ENCODE peak calls at places on chromosomes 4 and X, in five cellular contexts. Y is foreskin keratinocyte, A is cardiac fibroblast, O is tibial artery, U is mucosa of descending colon. D is an unnamed sample.
A peak's percentile ranks its signal among the peaks of the same experiment; 100 is the strongest.

GRCh38 chrX:84188320-84188834 is 378 bp upstream of the RPS6KA6 start:
- DNase-seq in O (peak; percentile 37), Y (peak; percentile 9), U (peak; percentile 63), A (peak; percentile 64), D (peak; percentile 47)

GRCh38 chr4:118076958-118077766 is 42.9 kb downstream of the NDST3 start:
- DNase-seq in U (peak; percentile 40), Y (peak; percentile 22), O (no peak), A (peak; percentile 44), D (no peak)

GRCh38 chrX:3549442-3549875 is 164.0 kb downstream of the PRKX start:
- DNase-seq in Y (peak; percentile 22), O (no peak), A (peak; percentile 39), U (peak; percentile 1), D (no peak)

GRCh38 chr4:153233761-153234371 is 29.6 kb downstream of the TRIM2 start:
- DNase-seq in O (no peak), U (peak; percentile 51), A (peak; percentile 89), Y (peak; percentile 98), D (no peak)

GRCh38 chr4:170395773-170396172 is 306.0 kb upstream of the AADAT start:
- DNase-seq in A (no peak), Y (no peak), O (no peak), U (no peak), D (no peak)

GRCh38 chrX:44903107-44903506 is 30.1 kb downstream of the KDM6A start:
- DNase-seq in A (peak; percentile 34), U (no peak), O (no peak), Y (peak; percentile 75), D (no peak)

GRCh38 chrX:140503714-140504351 is 1.0 kb downstream of the SOX3 start:
- DNase-seq in U (peak; percentile 3), Y (no peak), O (no peak), A (peak; percentile 5), D (no peak)

GRCh38 chr4:128869801-128870509 is 60.5 kb downstream of the JADE1 start:
- DNase-seq in O (no peak), Y (no peak), U (no peak), A (no peak), D (no peak)

GRCh38 chrX:1403228-1403627 is 11.3 kb upstream of the SLC25A6 start:
- DNase-seq in U (no peak), O (no peak), A (no peak), Y (no peak), D (no peak)

GRCh38 chrX:106397788-106398538 is 213.8 kb upstream of the RADX start:
- DNase-seq in O (no peak), Y (peak; percentile 22), U (no peak), A (peak; percentile 32), D (no peak)

GRCh38 chrX:1139101-1139500 is 73.3 kb downstream of the CRLF2 start:
- DNase-seq in A (no peak), U (no peak), O (no peak), Y (no peak), D (no peak)

GRCh38 chrX:11531226-11531625 is 134.5 kb downstream of the ARHGAP6 start:
- DNase-seq in O (no peak), Y (no peak), A (peak; percentile 53), U (no peak), D (no peak)
- TF ChIP-seq CTCF in O (peak; percentile 53), Y (peak; percentile 48), A (peak; percentile 41), U (no peak), D (peak; percentile 17)

GRCh38 chrX:99301990-99302389 is 1108.1 kb downstream of the PCDH19 start:
- DNase-seq in A (peak; percentile 0), O (no peak), U (no peak), Y (peak; percentile 2), D (no peak)
- TF ChIP-seq CTCF in A (no peak), O (no peak), U (no peak), Y (peak; percentile 41), D (no peak)

GRCh38 chr4:129929984-129930383 is 834.0 kb downstream of the C4orf33 start:
- DNase-seq in O (no peak), Y (no peak), U (no peak), A (no peak), D (no peak)

GRCh38 chr4:129926936-129927335 is 831.0 kb downstream of the C4orf33 start:
- DNase-seq in O (no peak), Y (peak; percentile 7), U (no peak), A (no peak), D (no peak)

DNA sequence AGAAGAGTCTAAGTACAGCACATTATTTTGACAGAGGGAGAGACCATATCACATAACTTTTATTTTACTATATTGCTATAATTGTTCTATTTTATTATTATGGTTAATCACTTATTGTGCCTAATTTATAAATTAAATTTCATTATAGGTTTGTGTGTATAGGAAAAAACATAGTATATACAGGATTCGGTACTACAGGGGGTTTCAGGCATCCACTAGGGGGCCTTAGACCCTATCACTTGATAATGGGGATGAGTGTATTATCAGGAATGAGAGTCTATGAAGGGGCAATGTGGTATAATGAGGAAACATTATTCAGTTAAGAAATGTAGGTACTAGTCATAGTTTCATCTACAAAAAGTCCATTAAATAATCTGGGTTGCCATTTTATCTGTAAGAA is 833.1 kb downstream of the C4orf33 start:
- DNase-seq in O (no peak), A (no peak), Y (peak; percentile 8), U (no peak), D (no peak)
- TF ChIP-seq CTCF in O (no peak), A (no peak), Y (peak; percentile 49), U (no peak), D (no peak)

DNA sequence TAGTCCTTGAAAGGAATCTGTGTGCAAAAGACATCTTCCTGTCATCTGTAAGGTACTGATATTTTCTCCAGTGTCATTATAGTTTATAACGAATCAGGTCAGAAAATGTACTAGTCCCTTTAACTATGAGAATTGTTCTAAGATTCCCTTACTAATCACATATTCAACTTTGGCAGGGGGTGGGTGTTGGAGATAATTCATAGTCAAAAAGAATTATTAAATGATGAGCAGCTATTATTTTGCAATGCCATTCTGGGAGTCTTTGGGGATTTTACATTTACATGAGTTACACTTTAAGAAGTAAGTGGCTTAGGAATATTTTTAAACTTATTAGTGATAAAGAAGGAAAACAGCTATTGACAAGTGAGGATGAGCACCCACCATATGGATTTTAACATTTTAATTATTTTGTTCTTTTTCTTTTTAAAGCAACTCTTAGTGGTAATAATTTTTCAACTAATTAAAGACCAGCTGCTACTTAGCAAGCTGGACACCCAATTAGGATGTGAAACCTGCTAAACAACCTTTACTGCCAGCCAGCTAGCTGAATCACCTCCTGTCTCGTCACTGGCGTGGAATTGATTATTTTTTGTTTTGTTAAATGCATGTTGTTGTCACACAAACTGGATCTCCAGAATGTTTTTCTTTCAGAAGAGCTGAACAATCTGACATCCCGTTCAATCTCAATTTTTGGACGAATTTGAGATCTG is 219.3 kb downstream of the ARAP2 start:
- DNase-seq in O (no peak), Y (peak; percentile 76), U (no peak), A (no peak), D (no peak)
- TF ChIP-seq CTCF in O (no peak), Y (no peak), U (no peak), A (no peak), D (no peak)

GRCh38 chr4:95693594-95693993 is 144.8 kb upstream of the UNC5C start:
- DNase-seq in A (peak; percentile 49), Y (peak; percentile 62), U (no peak), O (no peak), D (no peak)
- TF ChIP-seq CTCF in A (peak; percentile 46), Y (peak; percentile 64), U (no peak), O (no peak), D (no peak)

DNA sequence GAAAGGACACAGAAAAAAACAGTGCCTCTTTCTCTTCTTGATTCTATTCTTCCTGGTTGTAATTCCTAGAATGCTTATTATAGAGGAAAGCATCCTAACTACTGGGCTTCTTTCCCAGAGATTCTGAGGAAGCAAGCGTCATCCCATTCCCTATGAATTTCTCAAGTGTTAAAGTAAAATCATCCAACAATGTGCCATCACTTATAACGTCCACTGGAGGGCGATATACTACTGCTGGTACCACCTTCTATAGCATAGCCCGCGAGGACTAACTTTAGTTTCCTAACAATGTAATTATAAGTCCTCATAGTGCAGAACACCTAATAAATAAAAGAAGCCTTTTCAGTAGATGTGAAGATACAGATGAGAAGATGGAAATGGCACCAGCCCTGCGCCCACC is 4.4 kb downstream of the CENPVL3 start:
- DNase-seq in A (peak; percentile 58), O (no peak), Y (peak; percentile 3), U (peak; percentile 1), D (no peak)
- TF ChIP-seq CTCF in A (peak; percentile 53), O (no peak), Y (peak; percentile 68), U (no peak), D (peak; percentile 73)